ENCODE peak calls at places on chromosomes 12 and 14, in five cellular contexts. E is GM12878, L is HCT116, P is K562, G is SK-N-SH. T is an unnamed sample.

GRCh38 chr14:68696721-68697495 is 96.0 kb downstream of the ZFP36L1 start:
- DNase-seq in E (no peak), L (no peak), P (no peak), G (no peak), T (no peak)

GRCh38 chr14:99565383-99565782 is 38.6 kb downstream of the CCDC85C start:
- DNase-seq in E (no peak), L (no peak), P (no peak), G (no peak), T (no peak)

GRCh38 chr12:89325495-89325894 is 26.8 kb downstream of the DUSP6 start:
- DNase-seq in E (no peak), L (no peak), P (no peak), G (no peak), T (no peak)

GRCh38 chr12:128843538-128843937 is 9.7 kb upstream of the GLT1D1 start:
- DNase-seq in E (no peak), L (no peak), P (no peak), G (no peak), T (no peak)

GRCh38 chr12:77031745-77032144 is 33.6 kb downstream of the E2F7 start:
- DNase-seq in E (no peak), L (no peak), P (no peak), G (peak), T (no peak)

GRCh38 chr12:47419500-47419899 is 286.3 kb downstream of the RPAP3 start:
- DNase-seq in E (no peak), L (no peak), P (no peak), G (no peak), T (no peak)

GRCh38 chr12:31518680-31519227 is 72.2 kb downstream of the DENND5B start:
- DNase-seq in E (no peak), L (peak), P (no peak), G (peak), T (peak)

GRCh38 chr12:81229718-81230117 is 151.8 kb downstream of the ACSS3 start:
- DNase-seq in E (no peak), L (no peak), P (no peak), G (no peak), T (no peak)

GRCh38 chr14:38339704-38340103 is 83.8 kb upstream of the CLEC14A start:
- DNase-seq in E (no peak), L (no peak), P (no peak), G (no peak), T (no peak)

GRCh38 chr12:75666126-75666979 is 154.9 kb upstream of the KRR1 start:
- DNase-seq in E (no peak), L (no peak), P (no peak), G (no peak), T (peak)

DNA sequence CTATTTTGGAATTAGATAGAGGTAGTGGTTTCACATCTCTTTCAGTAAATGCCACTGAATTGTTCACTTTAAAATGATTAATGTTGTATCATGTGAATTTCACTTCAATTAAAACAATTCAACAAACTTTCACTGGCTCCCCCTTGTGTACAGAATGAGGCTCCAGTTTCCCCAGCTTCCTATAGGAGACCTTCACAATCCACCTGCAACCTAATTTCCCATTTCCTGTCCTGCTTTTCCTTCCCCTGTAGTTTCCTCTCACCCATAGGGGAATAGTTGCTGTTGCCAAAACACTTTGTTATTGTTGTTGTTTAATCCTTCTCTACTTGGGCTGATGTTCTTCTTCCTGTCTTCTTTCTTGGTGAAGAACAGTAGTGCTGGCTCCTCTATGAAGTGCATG is 59.8 kb downstream of the NPAS3 start:
- DNase-seq in E (no peak), L (no peak), P (no peak), G (no peak), T (no peak)
- TF ChIP-seq CTCF in E (peak), L (peak), P (no peak), G (peak), T (no peak)

GRCh38 chr14:53845813-53846693 is 110.6 kb downstream of the BMP4 start:
- DNase-seq in E (no peak), L (peak), P (no peak), G (no peak), T (peak)
- TF ChIP-seq JUND in E (no peak), L (peak), P (no peak), G (no peak), T (no peak)

GRCh38 chr14:103204852-103205540 is 81.7 kb downstream of the TNFAIP2 start:
- DNase-seq in E (no peak), L (peak), P (peak), G (no peak), T (no peak)
- TF ChIP-seq CTCF in E (no peak), L (no peak), P (no peak), G (no peak), T (no peak)

GRCh38 chr12:12705833-12706520 is 10.0 kb upstream of the GPR19 start:
- DNase-seq in E (no peak), L (no peak), P (no peak), G (no peak), T (no peak)
- TF ChIP-seq JUND in E (no peak), L (no peak), P (no peak), G (no peak), T (no peak)

T was measured in HepG2.